ENCODE peak calls at places on chromosomes 4 and X, in six cellular contexts. One of them, this sample, is unnamed.

GRCh38 chr4:108171541-108172230 is 3.0 kb upstream of the LEF1 start:
- DNase-seq in NCI-H1092: no peak
- DNase-seq in HFFc6: no peak
- DNase-seq in breast epithelium: no peak
- DNase-seq in right cardiac atrium: no peak
- DNase-seq in RCC 7860: no peak
- DNase-seq in this sample: no peak

GRCh38 chrX:154486396-154487207 is at the start of gene UBL4A:
- DNase-seq in NCI-H1092: no peak
- DNase-seq in HFFc6: peak; percentile 15
- DNase-seq in breast epithelium: peak; percentile 74
- DNase-seq in right cardiac atrium: peak; percentile 86
- DNase-seq in RCC 7860: peak; percentile 74
- DNase-seq in this sample: peak; percentile 69

GRCh38 chr4:180794352-180794751 is 1448.8 kb upstream of the TENM3 start:
- DNase-seq in NCI-H1092: no peak
- DNase-seq in HFFc6: no peak
- DNase-seq in breast epithelium: no peak
- DNase-seq in right cardiac atrium: no peak
- DNase-seq in RCC 7860: no peak
- DNase-seq in this sample: no peak

GRCh38 chr4:173835863-173836262 is 305.8 kb upstream of the HAND2 start:
- DNase-seq in NCI-H1092: no peak
- DNase-seq in HFFc6: no peak
- DNase-seq in breast epithelium: no peak
- DNase-seq in right cardiac atrium: peak; percentile 50
- DNase-seq in RCC 7860: no peak
- DNase-seq in this sample: no peak

GRCh38 chrX:136619889-136620505 is 28.0 kb upstream of the CD40LG start:
- DNase-seq in NCI-H1092: no peak
- DNase-seq in HFFc6: no peak
- DNase-seq in breast epithelium: no peak
- DNase-seq in right cardiac atrium: no peak
- DNase-seq in RCC 7860: no peak
- DNase-seq in this sample: no peak

GRCh38 chr4:48033825-48034413 is 17.3 kb downstream of the NIPAL1 start:
- DNase-seq in NCI-H1092: no peak
- DNase-seq in HFFc6: peak; percentile 15
- DNase-seq in breast epithelium: no peak
- DNase-seq in right cardiac atrium: no peak
- DNase-seq in RCC 7860: peak; percentile 6
- DNase-seq in this sample: no peak

GRCh38 chr4:10983274-10983673 is 298.7 kb upstream of the CLNK start:
- DNase-seq in NCI-H1092: no peak
- DNase-seq in HFFc6: no peak
- DNase-seq in breast epithelium: no peak
- DNase-seq in right cardiac atrium: no peak
- DNase-seq in RCC 7860: no peak
- DNase-seq in this sample: no peak

GRCh38 chrX:57453901-57454300 is 137.9 kb upstream of the ZXDB start:
- DNase-seq in NCI-H1092: no peak
- DNase-seq in HFFc6: no peak
- DNase-seq in breast epithelium: no peak
- DNase-seq in right cardiac atrium: no peak
- DNase-seq in RCC 7860: peak; percentile 15
- DNase-seq in this sample: no peak

GRCh38 chr4:178081931-178082330 is 639.7 kb upstream of the AGA start:
- DNase-seq in NCI-H1092: no peak
- DNase-seq in HFFc6: no peak
- DNase-seq in breast epithelium: no peak
- DNase-seq in right cardiac atrium: no peak
- DNase-seq in RCC 7860: no peak
- DNase-seq in this sample: no peak

GRCh38 chr4:2965262-2965661 is 1.9 kb downstream of the GRK4 start:
- DNase-seq in NCI-H1092: no peak
- DNase-seq in HFFc6: no peak
- DNase-seq in breast epithelium: no peak
- DNase-seq in right cardiac atrium: no peak
- DNase-seq in RCC 7860: no peak
- DNase-seq in this sample: no peak

GRCh38 chrX:53071604-53072417 is 10.4 kb upstream of the TSPYL2 start:
- DNase-seq in NCI-H1092: peak; percentile 79
- DNase-seq in HFFc6: peak; percentile 39
- DNase-seq in breast epithelium: peak; percentile 76
- DNase-seq in right cardiac atrium: peak; percentile 75
- DNase-seq in RCC 7860: peak; percentile 28
- DNase-seq in this sample: peak; percentile 56

GRCh38 chr4:38371391-38371851 is 292.6 kb upstream of the KLF3 start:
- DNase-seq in NCI-H1092: no peak
- DNase-seq in HFFc6: peak; percentile 3
- DNase-seq in breast epithelium: no peak
- DNase-seq in right cardiac atrium: no peak
- DNase-seq in RCC 7860: peak; percentile 30
- DNase-seq in this sample: no peak

GRCh38 chrX:148865237-148865636 is 364.8 kb downstream of the AFF2 start:
- DNase-seq in NCI-H1092: no peak
- DNase-seq in HFFc6: no peak
- DNase-seq in breast epithelium: no peak
- DNase-seq in right cardiac atrium: no peak
- DNase-seq in RCC 7860: no peak
- DNase-seq in this sample: no peak

GRCh38 chr4:157075811-157076577 is at the start of gene GLRB:
- DNase-seq in NCI-H1092: peak; percentile 42
- DNase-seq in HFFc6: no peak
- DNase-seq in breast epithelium: no peak
- DNase-seq in right cardiac atrium: peak; percentile 68
- DNase-seq in RCC 7860: no peak
- DNase-seq in this sample: no peak

GRCh38 chr4:1232661-1233621 is 16.0 kb downstream of the CTBP1 start:
- DNase-seq in NCI-H1092: no peak
- DNase-seq in HFFc6: no peak
- DNase-seq in breast epithelium: no peak
- DNase-seq in right cardiac atrium: peak; percentile 90
- DNase-seq in RCC 7860: no peak
- DNase-seq in this sample: no peak

GRCh38 chr4:67160409-67160808 is 384.9 kb downstream of the CENPC start:
- DNase-seq in NCI-H1092: no peak
- DNase-seq in HFFc6: no peak
- DNase-seq in breast epithelium: no peak
- DNase-seq in right cardiac atrium: no peak
- DNase-seq in RCC 7860: no peak
- DNase-seq in this sample: no peak

GRCh38 chrX:68665502-68665901 is 18.0 kb downstream of the STARD8 start:
- DNase-seq in NCI-H1092: no peak
- DNase-seq in HFFc6: no peak
- DNase-seq in breast epithelium: no peak
- DNase-seq in right cardiac atrium: peak; percentile 69
- DNase-seq in RCC 7860: no peak
- DNase-seq in this sample: no peak

GRCh38 chr4:25842229-25842840 is 20.5 kb downstream of the SEL1L3 start:
- DNase-seq in NCI-H1092: no peak
- DNase-seq in HFFc6: no peak
- DNase-seq in breast epithelium: no peak
- DNase-seq in right cardiac atrium: no peak
- DNase-seq in RCC 7860: no peak
- DNase-seq in this sample: no peak

GRCh38 chrX:71911023-71911730 is 532 bp downstream of the NHSL2 start:
- DNase-seq in NCI-H1092: no peak
- DNase-seq in HFFc6: no peak
- DNase-seq in breast epithelium: no peak
- DNase-seq in right cardiac atrium: peak; percentile 68
- DNase-seq in RCC 7860: no peak
- DNase-seq in this sample: peak; percentile 48

GRCh38 chr4:101205878-101206277 is 141.4 kb downstream of the PPP3CA start:
- DNase-seq in NCI-H1092: no peak
- DNase-seq in HFFc6: peak; percentile 40
- DNase-seq in breast epithelium: no peak
- DNase-seq in right cardiac atrium: no peak
- DNase-seq in RCC 7860: peak; percentile 75
- DNase-seq in this sample: peak; percentile 19

GRCh38 chr4:182292657-182293056 is 49.5 kb downstream of the TENM3 start:
- DNase-seq in NCI-H1092: no peak
- DNase-seq in HFFc6: no peak
- DNase-seq in breast epithelium: no peak
- DNase-seq in right cardiac atrium: no peak
- DNase-seq in RCC 7860: no peak
- DNase-seq in this sample: no peak

GRCh38 chr4:522438-522837 is 23.4 kb downstream of the PIGG start:
- DNase-seq in NCI-H1092: no peak
- DNase-seq in HFFc6: no peak
- DNase-seq in breast epithelium: no peak
- DNase-seq in right cardiac atrium: no peak
- DNase-seq in RCC 7860: no peak
- DNase-seq in this sample: no peak

GRCh38 chr4:168434993-168435392 is 45.3 kb downstream of the DDX60L start:
- DNase-seq in NCI-H1092: no peak
- DNase-seq in HFFc6: no peak
- DNase-seq in breast epithelium: no peak
- DNase-seq in right cardiac atrium: no peak
- DNase-seq in RCC 7860: no peak
- DNase-seq in this sample: no peak

GRCh38 chr4:186936496-186937375 is 213.1 kb upstream of the FAT1 start:
- DNase-seq in NCI-H1092: no peak
- DNase-seq in HFFc6: peak; percentile 93
- DNase-seq in breast epithelium: no peak
- DNase-seq in right cardiac atrium: no peak
- DNase-seq in RCC 7860: peak; percentile 53
- DNase-seq in this sample: peak; percentile 86

GRCh38 chrX:6226053-6226645 is 2.5 kb downstream of the NLGN4X start:
- DNase-seq in NCI-H1092: peak; percentile 58
- DNase-seq in HFFc6: no peak
- DNase-seq in breast epithelium: no peak
- DNase-seq in right cardiac atrium: peak; percentile 68
- DNase-seq in RCC 7860: no peak
- DNase-seq in this sample: peak; percentile 52

GRCh38 chr4:40721730-40722171 is 28.0 kb upstream of the NSUN7 start:
- DNase-seq in NCI-H1092: no peak
- DNase-seq in HFFc6: peak; percentile 32
- DNase-seq in breast epithelium: no peak
- DNase-seq in right cardiac atrium: no peak
- DNase-seq in RCC 7860: peak; percentile 40
- DNase-seq in this sample: peak; percentile 51

GRCh38 chr4:18106620-18107019 is 85.1 kb upstream of the LCORL start:
- DNase-seq in NCI-H1092: no peak
- DNase-seq in HFFc6: no peak
- DNase-seq in breast epithelium: no peak
- DNase-seq in right cardiac atrium: no peak
- DNase-seq in RCC 7860: no peak
- DNase-seq in this sample: no peak

GRCh38 chr4:71107732-71108131 is 114.3 kb downstream of the DCK start:
- DNase-seq in NCI-H1092: no peak
- DNase-seq in HFFc6: no peak
- DNase-seq in breast epithelium: no peak
- DNase-seq in right cardiac atrium: no peak
- DNase-seq in RCC 7860: no peak
- DNase-seq in this sample: no peak

GRCh38 chrX:68847172-68847571 is 18.4 kb downstream of the EFNB1 start:
- DNase-seq in NCI-H1092: no peak
- DNase-seq in HFFc6: no peak
- DNase-seq in breast epithelium: no peak
- DNase-seq in right cardiac atrium: no peak
- DNase-seq in RCC 7860: no peak
- DNase-seq in this sample: no peak

GRCh38 chr4:158285429-158286216 is 75.3 kb downstream of the TMEM144 start:
- DNase-seq in NCI-H1092: no peak
- DNase-seq in HFFc6: no peak
- DNase-seq in breast epithelium: no peak
- DNase-seq in right cardiac atrium: no peak
- DNase-seq in RCC 7860: no peak
- DNase-seq in this sample: no peak

GRCh38 chrX:110941906-110942305 is 146.3 kb upstream of the CHRDL1 start:
- DNase-seq in NCI-H1092: no peak
- DNase-seq in HFFc6: no peak
- DNase-seq in breast epithelium: peak; percentile 23
- DNase-seq in right cardiac atrium: no peak
- DNase-seq in RCC 7860: no peak
- DNase-seq in this sample: no peak

GRCh38 chr4:57078685-57079521 is 31.3 kb downstream of the IGFBP7 start:
- DNase-seq in NCI-H1092: no peak
- DNase-seq in HFFc6: no peak
- DNase-seq in breast epithelium: no peak
- DNase-seq in right cardiac atrium: no peak
- DNase-seq in RCC 7860: peak; percentile 82
- DNase-seq in this sample: peak; percentile 93

GRCh38 chrX:136147320-136147901 is at the start of gene FHL1:
- DNase-seq in NCI-H1092: no peak
- DNase-seq in HFFc6: no peak
- DNase-seq in breast epithelium: no peak
- DNase-seq in right cardiac atrium: peak; percentile 91
- DNase-seq in RCC 7860: no peak
- DNase-seq in this sample: peak; percentile 28

GRCh38 chrX:153519569-153520285 is 2.3 kb downstream of the ATP2B3 start:
- DNase-seq in NCI-H1092: no peak
- DNase-seq in HFFc6: peak; percentile 15
- DNase-seq in breast epithelium: no peak
- DNase-seq in right cardiac atrium: no peak
- DNase-seq in RCC 7860: peak; percentile 29
- DNase-seq in this sample: no peak

GRCh38 chrX:153726286-153727107 is 1.8 kb downstream of the ABCD1 start:
- DNase-seq in NCI-H1092: peak; percentile 18
- DNase-seq in HFFc6: peak; percentile 45
- DNase-seq in breast epithelium: no peak
- DNase-seq in right cardiac atrium: peak; percentile 90
- DNase-seq in RCC 7860: peak; percentile 65
- DNase-seq in this sample: peak; percentile 55

GRCh38 chrX:115173181-115173580 is 16.0 kb upstream of the RBMXL3 start:
- DNase-seq in NCI-H1092: no peak
- DNase-seq in HFFc6: no peak
- DNase-seq in breast epithelium: no peak
- DNase-seq in right cardiac atrium: no peak
- DNase-seq in RCC 7860: no peak
- DNase-seq in this sample: no peak

GRCh38 chr4:143617994-143618679 is 82.3 kb downstream of the FREM3 start:
- DNase-seq in NCI-H1092: no peak
- DNase-seq in HFFc6: no peak
- DNase-seq in breast epithelium: no peak
- DNase-seq in right cardiac atrium: no peak
- DNase-seq in RCC 7860: no peak
- DNase-seq in this sample: no peak

GRCh38 chr4:176780995-176781738 is 11.6 kb downstream of the VEGFC start:
- DNase-seq in NCI-H1092: no peak
- DNase-seq in HFFc6: no peak
- DNase-seq in breast epithelium: no peak
- DNase-seq in right cardiac atrium: no peak
- DNase-seq in RCC 7860: no peak
- DNase-seq in this sample: no peak

This sample was measured in Caki2.